ENCODE peak calls at places on chromosomes 11 and 22, in four cellular contexts. G is K562, F is GM12878, H is IMR-90. E is an unnamed sample. For H3K4me1, the result is how much of the 10 kb centered on the place peaks cover.

GRCh38 chr11:132300283-132300682 is 929.9 kb downstream of the NTM start:
- DNase-seq in H (peak), F (no peak), G (no peak), E (no peak)

GRCh38 chr11:46916669-46917108 is 1.7 kb downstream of the LRP4 start:
- DNase-seq in G (peak), H (peak), F (no peak), E (peak)

GRCh38 chr22:50014053-50014501 is 1.5 kb upstream of the IL17REL start:
- DNase-seq in F (no peak), H (no peak), G (no peak), E (no peak)

GRCh38 chr11:69509846-69510390 is 28.5 kb downstream of the LINC01488 start:
- DNase-seq in F (no peak), H (no peak), G (no peak), E (no peak)

GRCh38 chr11:68255526-68255925 is 16.2 kb downstream of the C11orf24 start:
- DNase-seq in G (peak), F (no peak), H (no peak), E (no peak)

GRCh38 chr11:26522912-26523610 is 49.0 kb downstream of the MUC15 start:
- DNase-seq in F (no peak), H (peak), G (no peak), E (no peak)

GRCh38 chr22:37973271-37974170 is 10.8 kb downstream of the SOX10 start:
- DNase-seq in G (no peak), F (no peak), H (no peak), E (no peak)

GRCh38 chr11:35725880-35726279 is 63.3 kb downstream of the TRIM44 start:
- DNase-seq in F (no peak), H (peak), G (peak), E (peak)

GRCh38 chr11:129277216-129277838 is 85.2 kb upstream of the ARHGAP32 start:
- DNase-seq in G (no peak), H (peak), F (no peak), E (peak)

GRCh38 chr11:13249992-13250391 is 27.6 kb upstream of the BMAL1 start:
- DNase-seq in H (no peak), G (no peak), F (no peak), E (peak)

GRCh38 chr11:70067591-70068341 is 10.4 kb upstream of the ANO1 start:
- DNase-seq in G (no peak), H (no peak), F (no peak), E (no peak)

GRCh38 chr11:79438631-79439429 is 2.0 kb downstream of the TENM4 start:
- DNase-seq in G (no peak), H (peak), F (no peak), E (no peak)

GRCh38 chr11:35237860-35238715 is 99.1 kb downstream of the CD44 start:
- DNase-seq in H (no peak), G (peak), F (peak), E (peak)

GRCh38 chr22:20636075-20636812 is 128.8 kb downstream of the MED15 start:
- DNase-seq in F (no peak), H (no peak), G (no peak), E (no peak)

GRCh38 chr11:106457727-106458126 is 380.3 kb downstream of the AASDHPPT start:
- DNase-seq in H (peak), F (no peak), G (no peak), E (no peak)

GRCh38 chr11:7417328-7417727 is 68.0 kb upstream of the OLFML1 start:
- DNase-seq in F (no peak), G (no peak), H (no peak), E (no peak)

GRCh38 chr22:40982482-40983385 is 31.6 kb downstream of the RBX1 start:
- DNase-seq in F (no peak), G (no peak), H (no peak), E (no peak)

GRCh38 chr11:124113890-124114289 is 1.4 kb upstream of the VWA5A start:
- DNase-seq in H (peak), F (no peak), G (no peak), E (peak)

GRCh38 chr11:30328676-30329075 is 5.8 kb downstream of the ARL14EP start:
- DNase-seq in F (no peak), H (peak), G (no peak), E (no peak)

GRCh38 chr11:10385696-10386095 is 69.4 kb upstream of the AMPD3 start:
- DNase-seq in F (no peak), G (no peak), H (peak), E (no peak)

DNA sequence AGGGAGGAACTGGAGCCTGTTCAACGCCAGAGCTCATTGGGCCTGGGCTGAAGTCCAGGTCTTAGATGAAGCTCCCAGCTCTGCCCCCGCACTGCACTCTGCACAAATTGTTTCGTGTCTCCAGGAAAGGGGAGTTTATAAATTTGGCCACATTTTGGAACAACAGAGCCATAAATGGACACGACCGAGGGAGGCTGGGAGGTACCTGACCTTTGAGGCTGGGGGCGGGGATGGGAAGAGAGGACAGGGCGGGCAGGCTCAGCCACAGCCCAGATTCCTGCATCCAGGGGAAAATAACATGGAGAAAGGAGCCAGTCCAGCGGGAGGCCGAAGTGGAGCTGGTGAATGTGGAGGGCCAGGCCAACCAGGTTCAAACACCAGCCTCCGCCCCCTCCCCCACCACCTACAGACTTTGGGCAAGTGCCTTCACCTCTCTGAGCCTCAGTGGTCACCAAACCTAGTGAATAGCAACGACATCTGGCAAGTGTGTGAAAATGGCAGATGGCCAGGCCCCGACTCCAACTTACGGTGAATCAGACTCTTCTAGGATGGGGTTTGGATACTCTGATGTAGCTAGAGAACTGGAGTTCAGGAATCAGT is 36.8 kb upstream of the SMTN start:
- DNase-seq in G (no peak), F (no peak), H (peak), E (no peak)
- TF ChIP-seq FOS in G (no peak), F (no peak), H (no peak), E (no peak)

GRCh38 chr11:15841898-15842297 is 514.4 kb downstream of the SOX6 start:
- DNase-seq in F (no peak), G (no peak), H (no peak), E (no peak)
- H3K4me1 ChIP-seq in F (under half), G (under half), H (under half), E (under half)

GRCh38 chr11:108984021-108984420 is 319.2 kb downstream of the DDX10 start:
- DNase-seq in H (no peak), F (no peak), G (no peak), E (no peak)

GRCh38 chr11:108983621-108984020 is 318.8 kb downstream of the DDX10 start:
- DNase-seq in F (no peak), G (no peak), H (no peak), E (no peak)

GRCh38 chr11:108984548-108984947 is 319.7 kb downstream of the DDX10 start:
- DNase-seq in F (no peak), H (no peak), G (no peak), E (no peak)

GRCh38 chr11:108985611-108986279 is 320.9 kb downstream of the DDX10 start:
- DNase-seq in F (no peak), H (peak), G (no peak), E (peak)
- H3K4me2 ChIP-seq in F (no peak), H (no peak), G (no peak), E (peak)

GRCh38 chr11:6259638-6260019 is at the start of gene CCKBR:
- DNase-seq in F (no peak), G (no peak), H (no peak), E (no peak)
- TF ChIP-seq FOS in F (no peak), G (no peak), H (no peak), E (no peak)

DNA sequence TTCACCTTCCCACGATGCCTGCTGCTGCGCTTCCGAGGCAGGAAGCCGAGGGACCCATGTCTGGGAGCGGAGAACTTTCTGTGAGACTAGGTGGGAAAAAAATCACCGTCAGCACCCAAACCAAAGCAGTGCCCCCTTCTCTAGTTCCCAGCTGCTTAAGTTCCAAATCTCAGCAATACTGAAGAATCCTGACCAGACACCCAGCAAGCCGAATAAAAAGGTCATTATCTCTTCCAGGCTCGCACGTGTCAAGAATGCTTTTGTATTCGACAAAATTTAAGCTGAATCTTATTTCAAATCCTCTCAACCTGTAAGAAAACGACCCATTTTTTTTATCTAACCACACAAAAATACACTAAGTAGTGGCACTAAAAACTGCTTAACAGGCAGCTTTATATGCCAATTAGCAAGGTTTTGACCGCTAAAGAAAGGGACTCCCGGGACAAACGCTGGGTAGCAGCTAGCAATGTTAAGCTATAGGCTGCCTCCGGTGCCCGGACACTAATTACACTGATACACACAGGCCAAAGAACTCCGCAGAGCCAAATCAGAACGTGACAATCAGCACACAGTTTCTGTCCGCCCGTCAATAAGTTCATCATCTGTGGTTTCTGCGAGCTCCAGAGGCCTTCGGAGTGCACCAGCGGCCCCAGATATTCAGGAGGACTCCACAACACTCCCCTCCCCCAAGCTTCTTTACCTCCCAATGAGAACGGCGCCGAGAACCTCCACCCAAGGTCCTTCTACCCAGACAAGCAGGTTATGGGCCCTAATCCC is 728 bp downstream of the RPL3 start:
- DNase-seq in G (no peak), H (no peak), F (no peak), E (no peak)
- H3K4me1 ChIP-seq in G (under half), H (under half), F (under half), E (under half)

GRCh38 chr11:65224939-65225283 is 36.9 kb upstream of the POLA2 start:
- DNase-seq in G (peak), H (peak), F (no peak), E (peak)

GRCh38 chr11:65226103-65226442 is 35.7 kb upstream of the POLA2 start:
- DNase-seq in F (no peak), G (no peak), H (no peak), E (no peak)

GRCh38 chr11:65221026-65221425 is 39.3 kb downstream of the CAPN1 start:
- DNase-seq in H (no peak), F (no peak), G (no peak), E (no peak)

GRCh38 chr11:65225284-65226102 is 36.3 kb upstream of the POLA2 start:
- DNase-seq in H (peak), G (peak), F (no peak), E (peak)

DNA sequence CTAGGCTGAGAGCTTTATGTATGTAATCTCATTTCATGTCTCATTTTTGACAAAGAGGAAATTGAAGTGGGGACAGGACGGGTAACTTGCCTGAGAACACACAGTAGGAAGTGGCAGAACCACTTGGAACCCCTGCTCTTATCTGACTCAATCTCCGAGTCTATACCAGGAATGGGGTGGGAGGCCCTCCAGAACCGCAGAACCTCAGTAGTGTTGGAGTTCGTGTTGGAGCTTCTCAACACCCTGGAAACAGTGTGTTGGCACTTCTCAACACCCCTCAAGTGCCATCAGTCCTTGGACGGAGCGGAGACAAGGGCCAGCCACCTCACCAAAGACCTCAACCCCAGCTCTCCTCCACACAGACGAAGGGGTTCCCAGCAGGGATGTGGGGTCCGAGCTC is 38.7 kb upstream of the POLA2 start:
- DNase-seq in F (no peak), H (no peak), G (no peak), E (no peak)
- H3K4me2 ChIP-seq in F (no peak), H (no peak), G (no peak), E (no peak)

GRCh38 chr11:120562806-120563425 is 51.4 kb downstream of the GRIK4 start:
- DNase-seq in F (no peak), H (no peak), G (no peak), E (no peak)

GRCh38 chr11:120566176-120566575 is 54.6 kb downstream of the GRIK4 start:
- DNase-seq in G (no peak), H (peak), F (no peak), E (peak)

GRCh38 chr11:120564573-120565301 is 53.2 kb downstream of the GRIK4 start:
- DNase-seq in G (peak), H (peak), F (peak), E (peak)

GRCh38 chr11:120565436-120566155 is 54.0 kb downstream of the GRIK4 start:
- DNase-seq in F (no peak), G (no peak), H (no peak), E (no peak)

GRCh38 chr11:120563698-120564572 is 52.4 kb downstream of the GRIK4 start:
- DNase-seq in F (no peak), H (no peak), G (no peak), E (peak)
- TF ChIP-seq FOS in F (no peak), H (no peak), G (no peak), E (no peak)

E was measured in endothelial cell of umbilical vein.